ENCODE peak calls at places on chromosomes 6 and 20, in six cellular contexts. Y is HepG2, V is K562, A is H1, Z is GM12878, J is GM12891. F is an unnamed sample.

GRCh38 chr6:136086686-136087085 is 163.4 kb downstream of the MTFR2 start:
- DNase-seq in Y (no peak), V (no peak), A (no peak), Z (no peak), J (no peak), F (no peak)

GRCh38 chr20:33676121-33676520 is 1.9 kb upstream of the NECAB3 start:
- DNase-seq in Y (no peak), V (no peak), A (no peak), Z (no peak), J (no peak), F (no peak)

GRCh38 chr6:88499436-88499835 is 333.3 kb upstream of the CNR1 start:
- DNase-seq in Y (no peak), V (no peak), A (no peak), Z (no peak), J (no peak), F (no peak)

GRCh38 chr6:83424392-83425018 is 6.3 kb downstream of the ME1 start:
- DNase-seq in Y (no peak), V (no peak), A (no peak), Z (no peak), J (no peak), F (no peak)

GRCh38 chr6:43334466-43335095 is 26.0 kb upstream of the CRIP3 start:
- DNase-seq in Y (peak), V (peak), A (peak), Z (no peak), J (no peak), F (no peak)

GRCh38 chr6:2959909-2960719 is 11.3 kb downstream of the SERPINB6 start:
- DNase-seq in Y (no peak), V (no peak), A (no peak), Z (no peak), J (no peak), F (no peak)

GRCh38 chr6:49430187-49430586 is 32.9 kb downstream of the MMUT start:
- DNase-seq in Y (no peak), V (no peak), A (no peak), Z (no peak), J (no peak), F (no peak)

GRCh38 chr6:27280064-27280539 is 32.0 kb downstream of the POM121L2 start:
- DNase-seq in Y (peak), V (peak), A (no peak), Z (no peak), J (peak), F (no peak)

GRCh38 chr20:13302647-13303425 is 81.8 kb downstream of the ISM1 start:
- DNase-seq in Y (peak), V (peak), A (no peak), Z (no peak), J (no peak), F (no peak)

GRCh38 chr20:49987868-49988690 is 5.3 kb downstream of the SNAI1 start:
- DNase-seq in Y (no peak), V (no peak), A (no peak), Z (no peak), J (no peak), F (no peak)

GRCh38 chr20:49986049-49986448 is 3.3 kb downstream of the SNAI1 start:
- DNase-seq in Y (no peak), V (peak), A (no peak), Z (no peak), J (no peak), F (no peak)

GRCh38 chr20:49990310-49990720 is 7.5 kb downstream of the SNAI1 start:
- DNase-seq in Y (no peak), V (no peak), A (no peak), Z (no peak), J (no peak), F (no peak)

GRCh38 chr20:49987015-49987867 is 4.5 kb downstream of the SNAI1 start:
- DNase-seq in Y (no peak), V (no peak), A (no peak), Z (no peak), J (no peak), F (no peak)

GRCh38 chr20:49989234-49990065 is 6.7 kb downstream of the SNAI1 start:
- DNase-seq in Y (no peak), V (peak), A (no peak), Z (no peak), J (no peak), F (no peak)
- TF ChIP-seq TAF1 in Y (no peak), V (no peak), A (no peak), Z (no peak), J (no peak), F (no peak)

GRCh38 chr20:36883972-36884535 is 8.1 kb downstream of the TLDC2 start:
- DNase-seq in Y (no peak), V (no peak), A (no peak), Z (no peak), J (no peak), F (no peak)

GRCh38 chr20:36888880-36889516 is 13.1 kb downstream of the TLDC2 start:
- DNase-seq in Y (no peak), V (no peak), A (no peak), Z (no peak), J (no peak), F (no peak)

GRCh38 chr20:36885355-36885754 is 9.4 kb downstream of the TLDC2 start:
- DNase-seq in Y (no peak), V (peak), A (no peak), Z (no peak), J (no peak), F (no peak)

GRCh38 chr20:36887779-36888133 is 11.8 kb downstream of the TLDC2 start:
- DNase-seq in Y (no peak), V (no peak), A (no peak), Z (no peak), J (no peak), F (no peak)

DNA sequence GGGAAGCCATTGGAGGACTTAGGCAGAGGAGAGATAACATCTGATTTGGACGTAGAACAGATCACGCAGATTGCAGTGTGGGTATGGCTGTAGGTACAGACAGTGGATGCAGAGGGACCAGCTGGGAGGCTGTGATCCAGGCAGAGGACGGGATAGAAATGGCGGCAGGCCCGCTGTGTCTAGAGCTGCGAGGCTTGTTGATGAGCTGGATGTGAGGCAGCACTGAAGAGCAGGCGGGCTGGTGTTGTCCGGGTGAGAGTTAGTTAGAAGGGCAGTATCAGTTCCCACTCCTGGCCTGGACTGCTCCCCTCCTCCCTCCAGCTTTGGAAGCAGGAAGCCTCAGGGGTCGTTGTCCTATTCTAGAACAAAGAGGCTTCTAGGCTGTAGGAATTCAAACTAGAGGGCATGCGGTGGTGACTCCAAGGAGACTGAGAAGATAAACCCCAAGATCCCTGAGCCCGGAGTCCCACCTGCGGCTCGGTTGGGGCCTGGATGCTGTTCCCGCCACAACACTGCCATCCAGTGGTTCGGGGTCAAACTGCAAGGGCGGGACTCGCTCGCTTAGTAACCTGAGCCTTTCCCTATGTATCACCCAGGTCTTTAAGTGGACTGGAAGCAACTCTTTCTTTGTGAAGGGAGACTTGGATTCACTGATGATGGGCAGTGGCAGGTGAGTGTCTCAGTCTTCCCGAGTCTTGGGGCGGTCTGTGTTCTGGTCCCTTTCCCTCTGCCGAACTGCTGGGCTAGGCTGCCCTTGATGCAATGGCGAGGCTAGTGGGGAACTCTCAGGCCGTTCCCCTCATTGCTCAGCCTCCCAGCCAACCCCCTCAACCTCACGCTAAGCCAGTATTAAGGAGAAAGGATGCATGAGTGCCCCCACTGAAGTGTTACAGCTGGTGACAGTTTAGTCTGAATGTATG is 11.2 kb downstream of the TLDC2 start:
- DNase-seq in Y (peak), V (peak), A (peak), Z (peak), J (peak), F (peak)
- TF ChIP-seq POLR2AphosphoS5 in Y (no peak), V (no peak), A (peak), Z (no peak), J (no peak), F (no peak)

GRCh38 chr20:31719644-31720485 is 2.8 kb downstream of the BCL2L1 start:
- DNase-seq in Y (peak), V (peak), A (no peak), Z (no peak), J (no peak), F (no peak)

GRCh38 chr20:31722388-31723281 is at the start of gene BCL2L1:
- DNase-seq in Y (peak), V (peak), A (no peak), Z (no peak), J (no peak), F (peak)

GRCh38 chr20:31720486-31721407 is 1.9 kb downstream of the BCL2L1 start:
- DNase-seq in Y (peak), V (peak), A (no peak), Z (no peak), J (no peak), F (no peak)

GRCh38 chr20:31721408-31722332 is 998 bp downstream of the BCL2L1 start:
- DNase-seq in Y (no peak), V (peak), A (no peak), Z (no peak), J (no peak), F (no peak)

DNA sequence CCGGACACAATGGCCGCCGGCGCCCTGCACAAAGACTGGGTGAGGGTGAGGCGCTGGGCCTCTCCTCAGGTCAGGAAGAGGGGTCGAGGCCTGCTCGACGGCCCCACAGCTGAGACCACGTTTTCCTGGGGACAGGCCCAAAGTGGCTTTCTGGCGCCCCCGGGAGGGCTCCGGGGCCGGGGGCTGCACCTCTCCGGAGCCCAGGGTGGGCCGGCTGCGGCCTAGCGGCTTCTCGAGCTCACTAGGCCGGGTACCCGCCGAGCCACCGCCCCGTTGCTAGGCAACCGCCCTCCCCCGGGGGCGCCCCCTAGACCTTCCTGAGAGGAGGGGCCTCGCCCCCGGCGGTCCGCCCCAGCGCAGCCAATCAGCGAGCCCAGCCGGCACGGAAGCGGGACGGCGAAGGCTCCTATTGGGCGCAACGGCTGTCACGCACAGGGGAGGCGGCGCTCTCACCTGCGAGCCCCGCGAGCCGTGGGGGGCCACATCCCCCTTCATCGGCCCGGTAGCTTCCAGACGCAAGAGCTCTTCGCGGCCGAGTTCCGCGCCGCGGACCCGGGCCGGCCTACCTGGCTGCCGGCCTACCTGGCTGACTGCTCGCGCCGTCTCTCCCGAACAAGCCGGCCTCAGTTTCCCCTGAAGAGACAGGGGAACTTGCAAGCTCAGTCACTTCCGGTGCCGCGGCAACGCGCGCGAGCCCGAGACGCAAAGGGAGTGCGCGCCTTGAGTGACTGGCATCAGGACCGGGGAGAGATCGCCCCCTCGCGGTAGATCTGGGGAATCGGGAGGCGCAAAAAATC is 812 bp upstream of the BCL2L1 start:
- DNase-seq in Y (peak), V (peak), A (peak), Z (peak), J (peak), F (peak)
- TF ChIP-seq POLR2A in Y (peak), V (no peak), A (peak), Z (peak), J (peak), F (peak)

GRCh38 chr6:44481056-44481455 is 93.5 kb downstream of the CDC5L start:
- DNase-seq in Y (no peak), V (no peak), A (no peak), Z (no peak), J (no peak), F (no peak)
- TF ChIP-seq TAF1 in Y (no peak), V (no peak), A (no peak), Z (no peak), J (no peak), F (no peak)

DNA sequence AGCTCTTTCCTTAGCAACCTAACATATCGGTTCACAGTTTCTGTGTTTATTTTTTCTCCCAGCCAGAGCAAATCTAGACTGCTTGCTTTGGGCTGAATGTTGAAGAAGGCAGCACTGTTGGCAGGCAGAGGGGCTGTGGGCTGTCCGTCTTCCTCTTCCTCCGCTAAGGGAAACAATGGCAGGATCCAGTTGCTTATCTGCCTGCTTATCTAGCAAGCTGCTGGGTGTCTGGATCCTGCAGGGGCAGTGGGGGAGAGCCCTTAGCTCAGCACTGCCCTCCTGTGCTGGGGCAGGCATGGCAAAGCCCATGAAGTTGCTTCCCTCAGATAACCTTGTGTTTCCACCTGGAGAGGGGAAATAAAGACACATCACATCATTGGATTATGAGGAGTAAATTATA is 92.7 kb upstream of the CD93 start:
- DNase-seq in Y (no peak), V (peak), A (no peak), Z (no peak), J (no peak), F (no peak)
- TF ChIP-seq POLR2AphosphoS5 in Y (no peak), V (no peak), A (no peak), Z (no peak), J (no peak), F (no peak)

GRCh38 chr20:53738039-53738944 is 144.7 kb upstream of the ZNF217 start:
- DNase-seq in Y (peak), V (peak), A (peak), Z (no peak), J (no peak), F (no peak)

GRCh38 chr20:53737404-53738038 is 143.9 kb upstream of the ZNF217 start:
- DNase-seq in Y (no peak), V (peak), A (no peak), Z (no peak), J (no peak), F (no peak)

GRCh38 chr20:53735536-53736050 is 142.0 kb upstream of the ZNF217 start:
- DNase-seq in Y (no peak), V (no peak), A (no peak), Z (no peak), J (no peak), F (no peak)

GRCh38 chr20:53736757-53737403 is 143.2 kb upstream of the ZNF217 start:
- DNase-seq in Y (no peak), V (no peak), A (no peak), Z (peak), J (peak), F (no peak)

DNA sequence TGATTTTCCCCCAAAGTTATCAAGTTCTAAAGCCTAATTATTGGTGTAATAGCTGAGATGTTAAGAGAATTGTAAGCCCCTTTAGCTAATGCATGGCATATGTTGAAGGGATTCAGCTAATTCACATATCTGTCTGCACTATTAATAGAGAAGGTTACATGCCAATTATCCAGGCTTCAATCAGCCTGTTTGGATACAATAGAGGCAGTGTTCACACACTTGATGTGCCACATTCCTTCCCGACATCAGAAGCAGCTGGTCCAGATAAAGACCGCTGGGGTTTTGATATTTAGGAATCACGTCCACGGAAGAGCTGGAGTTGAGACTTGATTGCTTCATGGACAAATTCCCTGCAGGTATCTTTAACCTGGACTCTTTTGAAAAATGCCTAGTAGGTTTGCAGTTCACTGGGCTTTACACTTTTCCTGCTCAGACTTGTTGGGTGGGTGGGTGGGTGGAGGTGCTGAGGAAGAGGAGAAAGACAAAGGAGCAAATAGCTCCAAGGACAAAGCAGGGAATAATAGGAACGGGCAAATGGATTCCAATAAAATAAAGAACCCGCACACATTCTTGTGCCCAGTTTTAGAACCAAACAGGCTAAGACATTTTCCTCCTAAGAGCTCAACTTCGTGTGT is 142.6 kb upstream of the ZNF217 start:
- DNase-seq in Y (peak), V (no peak), A (no peak), Z (no peak), J (no peak), F (no peak)
- TF ChIP-seq POLR2A in Y (no peak), V (no peak), A (no peak), Z (no peak), J (no peak), F (no peak)

GRCh38 chr20:36399147-36399968 is 93.2 kb downstream of the DLGAP4 start:
- DNase-seq in Y (peak), V (peak), A (peak), Z (no peak), J (peak), F (peak)
- TF ChIP-seq TAF1 in Y (no peak), V (no peak), A (no peak), Z (no peak), J (no peak), F (no peak)

GRCh38 chr6:137120748-137121147 is 52.7 kb downstream of the IL22RA2 start:
- DNase-seq in Y (no peak), V (no peak), A (no peak), Z (no peak), J (no peak), F (no peak)

GRCh38 chr6:137117605-137118004 is 55.8 kb downstream of the IL22RA2 start:
- DNase-seq in Y (no peak), V (no peak), A (no peak), Z (no peak), J (no peak), F (no peak)

GRCh38 chr6:137116807-137117206 is 56.6 kb downstream of the IL22RA2 start:
- DNase-seq in Y (peak), V (no peak), A (no peak), Z (no peak), J (no peak), F (no peak)

GRCh38 chr6:137121401-137121997 is 51.9 kb downstream of the IL22RA2 start:
- DNase-seq in Y (no peak), V (no peak), A (no peak), Z (no peak), J (no peak), F (no peak)

DNA sequence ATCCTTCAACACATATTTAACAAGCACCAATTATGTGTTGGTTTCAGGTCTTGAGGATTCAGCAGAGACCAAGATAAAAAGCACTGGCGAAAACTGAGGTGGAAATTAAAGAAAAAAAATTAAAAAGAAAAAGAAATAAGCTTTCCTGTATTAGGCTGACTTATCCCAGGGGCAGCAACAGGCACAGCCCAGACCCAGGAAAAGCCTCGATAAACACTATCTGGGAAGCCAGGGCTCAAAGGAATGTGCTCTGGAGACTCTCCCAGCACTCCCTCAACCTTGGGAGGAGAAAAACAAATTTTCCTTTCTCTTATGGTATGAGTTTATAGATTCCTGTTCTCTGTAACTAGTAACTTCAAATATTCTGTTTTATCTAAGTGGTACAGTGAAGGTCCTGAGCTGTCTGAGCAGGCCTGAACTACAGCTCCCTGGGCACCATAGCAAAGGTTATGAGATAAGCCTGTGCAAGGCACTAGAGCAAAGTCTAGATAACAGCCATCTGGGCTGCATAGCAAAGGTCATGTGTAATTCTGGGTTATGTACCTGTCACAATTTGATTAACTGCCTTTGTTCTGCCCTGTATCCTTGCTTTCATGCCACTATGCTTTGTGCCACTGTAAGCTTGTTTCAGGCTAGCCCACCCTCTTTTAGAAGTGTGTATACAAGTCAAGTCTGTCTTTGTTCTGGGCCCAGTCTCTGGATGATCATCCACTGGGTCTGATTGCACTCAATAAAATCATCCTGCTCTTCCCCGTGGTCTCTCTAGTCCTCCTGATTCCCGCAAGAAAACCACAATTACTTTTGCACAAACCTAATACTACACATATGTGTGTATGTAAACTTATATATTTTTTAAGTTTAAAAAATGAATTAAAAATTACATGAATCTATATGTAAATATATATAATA is 54.0 kb downstream of the IL22RA2 start:
- DNase-seq in Y (peak), V (peak), A (no peak), Z (no peak), J (no peak), F (no peak)
- TF ChIP-seq POLR2AphosphoS5 in Y (no peak), V (no peak), A (no peak), Z (no peak), J (no peak), F (no peak)

F was measured in GM12892.